ENCODE peak calls at places on chromosomes 7 and 10, in four cellular contexts. L is prostate gland, P is K562, Q is spleen. H is an unnamed sample.

GRCh38 chr7:30723776-30724175 is 28.2 kb upstream of the INMT start:
- DNase-seq in Q (peak; percentile 66), P (no peak), L (no peak), H (no peak)

GRCh38 chr10:76946268-76946667 is 691.3 kb downstream of the KCNMA1 start:
- DNase-seq in L (no peak), P (no peak), Q (no peak), H (no peak)

GRCh38 chr10:48249763-48250351 is 24.6 kb downstream of the FRMPD2 start:
- DNase-seq in L (no peak), Q (no peak), P (no peak), H (no peak)

GRCh38 chr10:77609781-77610272 is 27.8 kb downstream of the KCNMA1 start:
- DNase-seq in Q (no peak), L (no peak), P (no peak), H (no peak)

GRCh38 chr7:15236958-15237357 is 324.9 kb downstream of the AGMO start:
- DNase-seq in L (no peak), Q (no peak), P (no peak), H (no peak)

GRCh38 chr10:59839576-59839975 is 66.8 kb downstream of the CCDC6 start:
- DNase-seq in P (no peak), Q (no peak), L (no peak), H (no peak)

GRCh38 chr10:107576746-107577145 is 412.2 kb upstream of the SORCS1 start:
- DNase-seq in Q (no peak), L (no peak), P (no peak), H (no peak)

GRCh38 chr10:22573820-22574569 is 140.4 kb downstream of the PIP4K2A start:
- DNase-seq in Q (no peak), L (no peak), P (peak; percentile 32), H (no peak)

GRCh38 chr7:69967699-69968450 is 369.6 kb downstream of the AUTS2 start:
- DNase-seq in Q (no peak), L (no peak), P (no peak), H (no peak)

GRCh38 chr10:28674782-28675181 is 2.5 kb upstream of the BAMBI start:
- DNase-seq in Q (no peak), P (peak; percentile 26), L (no peak), H (no peak)

GRCh38 chr7:139871820-139872219 is 42.8 kb downstream of the TBXAS1 start:
- DNase-seq in P (no peak), L (no peak), Q (no peak), H (no peak)

GRCh38 chr10:48800283-48800675 is 115.6 kb downstream of the WDFY4 start:
- DNase-seq in L (no peak), Q (no peak), P (peak; percentile 26), H (no peak)

GRCh38 chr7:31487071-31487470 is 26.8 kb upstream of the ITPRID1 start:
- DNase-seq in P (no peak), L (no peak), Q (no peak), H (no peak)

GRCh38 chr10:76245951-76246495 is 814.6 kb downstream of the LRMDA start:
- DNase-seq in Q (no peak), L (no peak), P (no peak), H (no peak)

GRCh38 chr7:82455295-82455694 is 11.7 kb upstream of the CACNA2D1 start:
- DNase-seq in L (no peak), P (no peak), Q (no peak), H (no peak)

GRCh38 chr7:32293833-32294232 is 196.3 kb downstream of the LSM5 start:
- DNase-seq in L (no peak), Q (no peak), P (no peak), H (no peak)

GRCh38 chr7:39672176-39672575 is 48.8 kb downstream of the RALA start:
- DNase-seq in L (no peak), Q (no peak), P (no peak), H (no peak)

GRCh38 chr10:126439947-126440346 is 51.7 kb upstream of the ADAM12 start:
- DNase-seq in Q (no peak), L (no peak), P (no peak), H (no peak)

GRCh38 chr10:93818086-93818485 is 60.4 kb downstream of the LGI1 start:
- DNase-seq in P (no peak), Q (no peak), L (no peak), H (no peak)

GRCh38 chr10:121570316-121570715 is 27.9 kb downstream of the FGFR2 start:
- DNase-seq in Q (no peak), P (no peak), L (no peak), H (no peak)

GRCh38 chr7:35026154-35026553 is 11.1 kb downstream of the DPY19L1 start:
- DNase-seq in L (no peak), P (no peak), Q (no peak), H (no peak)

GRCh38 chr10:98295907-98296306 is 27.9 kb upstream of the LOXL4 start:
- DNase-seq in Q (no peak), L (no peak), P (no peak), H (no peak)

GRCh38 chr7:1794888-1795542 is 124.9 kb downstream of the ELFN1 start:
- DNase-seq in L (no peak), P (no peak), Q (no peak), H (no peak)

GRCh38 chr7:157419030-157419293 is 82.2 kb downstream of the DNAJB6 start:
- DNase-seq in P (no peak), Q (no peak), L (no peak), H (no peak)

GRCh38 chr7:140696024-140696678 is 357 bp upstream of the NDUFB2 start:
- DNase-seq in Q (peak; percentile 73), L (peak; percentile 92), P (peak; percentile 99), H (no peak)

GRCh38 chr7:28381466-28381865 is 30.9 kb upstream of the CREB5 start:
- DNase-seq in L (no peak), P (no peak), Q (no peak), H (no peak)

GRCh38 chr10:33293531-33294170 is 40.8 kb downstream of the NRP1 start:
- DNase-seq in Q (no peak), L (no peak), P (no peak), H (no peak)

GRCh38 chr10:71771204-71771603 is 2.1 kb downstream of the VSIR start:
- DNase-seq in Q (no peak), P (no peak), L (no peak), H (no peak)

DNA sequence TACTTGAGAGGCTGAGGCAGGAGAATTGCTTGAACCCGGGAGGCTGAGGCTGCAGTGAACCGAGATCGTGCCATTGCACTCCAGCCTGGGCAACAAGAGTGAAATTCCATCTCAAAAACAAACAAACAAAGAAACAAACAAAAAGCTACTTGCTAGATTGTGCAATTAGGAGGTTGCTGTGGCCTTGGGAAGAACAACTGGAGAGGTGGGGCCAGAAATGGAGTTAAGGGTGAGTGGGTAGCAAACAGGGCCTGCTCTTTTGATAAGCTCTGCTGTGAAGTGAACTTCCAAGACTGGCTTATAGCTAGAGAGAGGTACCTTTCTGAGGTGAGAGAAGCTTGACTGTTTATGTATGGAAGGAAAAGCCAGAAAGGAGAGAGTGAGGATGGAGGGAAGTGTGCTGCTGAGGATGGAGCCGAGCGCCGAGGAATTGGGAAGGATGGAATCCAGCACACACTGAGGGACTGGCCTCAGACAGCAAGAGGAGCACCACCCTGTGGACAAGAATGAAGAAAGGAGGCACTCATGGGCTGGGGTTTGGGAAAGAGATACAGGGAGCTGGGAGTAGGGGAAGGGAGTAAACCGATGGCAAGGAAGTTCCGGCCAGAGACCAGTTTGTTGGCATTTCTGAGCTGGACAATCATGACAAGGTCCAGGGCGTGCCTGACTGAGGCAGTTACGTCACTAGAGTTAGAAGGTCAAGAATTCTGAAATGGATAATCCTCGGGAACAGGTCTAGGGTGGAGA is 7.0 kb upstream of the RPEL1 start:
- DNase-seq in Q (no peak), L (no peak), P (no peak), H (no peak)
- TF ChIP-seq POLR2AphosphoS5 in Q (no peak), L (no peak), P (no peak), H (no peak)

DNA sequence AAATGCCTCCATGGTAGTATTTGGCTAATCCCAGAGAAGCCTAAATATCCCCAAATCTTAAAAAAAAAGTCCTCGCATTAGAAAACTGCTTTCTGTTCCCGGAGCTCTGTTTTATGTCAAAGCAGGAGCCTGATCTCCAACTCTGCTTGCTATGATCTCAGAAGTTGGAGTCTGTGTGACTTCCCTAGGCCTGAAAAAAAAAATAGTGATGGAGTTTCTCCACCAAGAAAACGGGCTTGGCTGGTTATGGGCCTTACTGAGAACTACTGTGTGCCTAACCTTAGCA is 221.7 kb downstream of the GLI3 start:
- DNase-seq in P (no peak), L (no peak), Q (no peak), H (no peak)
- TF ChIP-seq POLR2AphosphoS5 in P (no peak), L (no peak), Q (no peak), H (no peak)

DNA sequence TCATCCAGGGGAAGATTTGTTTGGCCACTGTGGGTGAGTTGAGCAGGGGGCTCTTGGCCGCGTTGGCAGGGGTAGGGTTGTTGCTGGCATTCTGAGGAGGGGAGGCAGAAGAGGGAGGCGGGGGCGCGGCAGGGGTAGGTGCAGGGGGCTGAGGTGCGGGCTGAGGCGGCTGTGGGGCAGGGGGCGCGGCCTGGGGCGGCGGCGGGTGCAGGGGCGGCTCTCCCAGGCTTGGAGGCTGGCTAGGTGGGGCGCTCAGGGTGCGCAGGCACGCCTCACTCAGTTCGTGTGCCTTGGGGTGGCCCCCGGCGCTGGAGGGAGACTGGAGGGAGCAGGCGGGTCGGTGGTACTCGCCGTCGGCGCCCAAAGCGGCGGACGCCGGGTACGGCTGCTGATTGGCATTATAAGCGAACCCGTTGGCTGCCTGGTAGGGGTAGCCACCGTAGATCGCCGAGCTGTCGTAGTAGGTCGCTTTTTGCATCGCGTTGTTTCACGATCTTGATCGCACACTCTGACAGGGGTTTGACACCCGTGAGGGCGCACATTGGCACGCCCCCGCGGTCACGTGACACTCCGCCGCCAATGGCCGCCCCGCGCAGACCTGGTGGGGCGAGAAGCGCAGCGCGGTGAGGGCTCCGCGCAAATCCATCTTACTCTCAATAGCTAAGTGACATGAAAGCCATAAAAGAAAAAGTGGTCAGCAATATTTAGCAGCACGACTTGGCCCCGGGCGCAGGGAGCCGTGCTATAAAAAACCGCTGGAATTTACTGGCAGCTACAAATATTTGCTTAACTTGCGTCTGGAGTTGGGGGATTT is 7.9 kb upstream of the HOXA2 start:
- DNase-seq in L (peak; percentile 63), P (no peak), Q (no peak), H (peak; percentile 83)
- TF ChIP-seq POLR2AphosphoS5 in L (peak; percentile 65), P (no peak), Q (no peak), H (no peak)

DNA sequence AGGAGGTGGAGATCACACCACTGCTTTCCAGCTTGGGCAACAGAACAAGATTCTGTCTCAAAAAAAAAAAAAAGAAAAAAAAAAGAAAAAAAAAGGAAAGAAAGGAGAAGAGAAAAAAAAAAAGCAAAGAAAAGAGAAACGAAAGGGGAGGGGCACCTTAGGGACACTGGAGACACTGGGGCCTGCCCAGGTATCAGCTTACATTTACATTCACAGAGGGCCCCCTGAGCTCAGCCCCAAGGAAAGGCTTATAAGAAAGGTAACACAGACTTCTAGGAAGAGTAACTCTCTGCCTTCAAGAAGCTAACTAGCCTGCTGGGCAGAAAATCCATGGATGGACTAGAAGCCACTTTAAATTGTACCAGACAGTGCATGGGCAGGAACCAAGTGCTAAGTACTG is 108.8 kb downstream of the NPY start:
- DNase-seq in Q (no peak), L (no peak), P (no peak), H (no peak)
- TF ChIP-seq POLR2AphosphoS5 in Q (no peak), L (no peak), P (no peak), H (no peak)

H was measured in H1.